ENCODE peak calls at places on chromosome 17, in ten cellular contexts. M, V, B, U, J, P, G, D, O and X are unnamed samples.

GRCh38 chr17:152860-153420 is 15.6 kb downstream of the SCGB1C2 start:
- DNase-seq in O (no peak), G (no peak), V (no peak), U (no peak), M (peak), P (no peak), D (no peak), B (no peak), J (no peak), X (peak)

GRCh38 chr17:31216053-31216751 is 80.8 kb downstream of the OMG start:
- DNase-seq in B (peak), P (no peak), V (no peak), M (no peak), D (peak), J (peak), U (peak), O (peak), G (peak), X (no peak)

GRCh38 chr17:9241371-9241712 is 220.0 kb downstream of the NTN1 start:
- DNase-seq in D (peak), B (peak), J (no peak), U (no peak), O (no peak), M (no peak), P (no peak), G (no peak), V (peak), X (no peak)

GRCh38 chr17:81253358-81254131 is 14.4 kb downstream of the NDUFAF8 start:
- DNase-seq in G (peak), O (no peak), P (peak), V (peak), J (peak), D (no peak), B (peak), M (no peak), U (peak), X (no peak)

GRCh38 chr17:6508519-6509294 is 47.6 kb downstream of the PITPNM3 start:
- DNase-seq in D (no peak), U (no peak), B (no peak), O (no peak), V (no peak), J (no peak), G (no peak), P (no peak), M (peak), X (no peak)

GRCh38 chr17:80795737-80796136 is 195.9 kb upstream of the CHMP6 start:
- DNase-seq in U (no peak), M (no peak), G (peak), J (no peak), O (no peak), V (no peak), P (peak), D (no peak), B (peak), X (no peak)

GRCh38 chr17:48869821-48870318 is 22.7 kb upstream of the ATP5MC1 start:
- DNase-seq in V (no peak), B (no peak), G (no peak), P (no peak), D (no peak), M (no peak), J (no peak), O (no peak), U (no peak), X (no peak)

GRCh38 chr17:28443901-28444638 is 29.4 kb upstream of the SLC13A2 start:
- DNase-seq in M (no peak), O (no peak), J (no peak), D (no peak), V (no peak), G (no peak), B (no peak), U (no peak), P (no peak), X (no peak)

GRCh38 chr17:21358185-21358584 is 18.0 kb upstream of the KCNJ12 start:
- DNase-seq in M (no peak), J (no peak), D (no peak), P (no peak), O (no peak), U (no peak), V (no peak), B (no peak), G (no peak), X (no peak)

GRCh38 chr17:83202002-83203000 is 122.9 kb downstream of the METRNL start:
- DNase-seq in U (no peak), G (no peak), O (no peak), J (no peak), M (peak), D (no peak), V (peak), P (no peak), B (no peak), X (no peak)

GRCh38 chr17:30340957-30341356 is 7.1 kb upstream of the TMIGD1 start:
- DNase-seq in O (no peak), P (no peak), M (no peak), U (no peak), V (no peak), J (no peak), B (no peak), G (peak), D (peak), X (no peak)

GRCh38 chr17:81665205-81666091 is 957 bp downstream of the OXLD1 start:
- DNase-seq in O (no peak), D (no peak), P (no peak), J (peak), G (peak), U (peak), M (peak), B (peak), V (no peak), X (peak)

GRCh38 chr17:38789185-38789584 is 10.2 kb downstream of the PIP4K2B start:
- DNase-seq in P (no peak), U (no peak), B (peak), O (no peak), V (no peak), G (peak), J (no peak), M (no peak), D (no peak), X (no peak)

GRCh38 chr17:28972437-28972836 is 21.1 kb upstream of the PHF12 start:
- DNase-seq in U (no peak), P (no peak), O (no peak), B (no peak), M (no peak), G (no peak), D (no peak), V (no peak), J (no peak), X (no peak)

GRCh38 chr17:40633871-40634270 is 13.7 kb downstream of the SMARCE1 start:
- DNase-seq in U (no peak), J (no peak), D (no peak), G (no peak), M (no peak), P (no peak), V (no peak), B (no peak), O (no peak), X (no peak)

GRCh38 chr17:31802502-31802901 is 56.5 kb downstream of the COPRS start:
- DNase-seq in G (peak), O (no peak), D (no peak), B (no peak), U (no peak), V (no peak), P (no peak), M (no peak), J (peak), X (peak)

GRCh38 chr17:41131979-41132378 is 8.0 kb upstream of the KRTAP4-12 start:
- DNase-seq in M (no peak), U (peak), V (no peak), O (no peak), J (peak), P (no peak), D (no peak), B (no peak), G (peak), X (no peak)

GRCh38 chr17:16427020-16427419 is 11.6 kb downstream of the TRPV2 start:
- DNase-seq in U (no peak), B (no peak), G (no peak), P (no peak), O (no peak), J (no peak), D (no peak), V (no peak), M (no peak), X (no peak)

GRCh38 chr17:17559164-17559563 is 32.3 kb downstream of the PEMT start:
- DNase-seq in D (no peak), U (no peak), G (no peak), J (no peak), O (no peak), V (no peak), B (no peak), P (no peak), M (no peak), X (no peak)

GRCh38 chr17:61574542-61575351 is 16.3 kb downstream of the NACA2 start:
- DNase-seq in J (peak), M (no peak), B (peak), U (peak), G (peak), P (no peak), O (no peak), D (peak), V (no peak), X (peak)

GRCh38 chr17:42329025-42329976 is 41.0 kb downstream of the STAT5A start:
- DNase-seq in J (peak), G (peak), O (peak), P (no peak), M (no peak), V (no peak), D (peak), U (peak), B (no peak), X (peak)

GRCh38 chr17:35855965-35856364 is 12.7 kb downstream of the HEATR9 start:
- DNase-seq in U (no peak), B (no peak), P (no peak), O (no peak), G (no peak), J (no peak), V (no peak), M (no peak), D (no peak), X (no peak)

GRCh38 chr17:56806949-56807348 is 26.8 kb downstream of the C17orf67 start:
- DNase-seq in G (peak), B (no peak), P (no peak), J (no peak), D (no peak), O (no peak), V (no peak), U (no peak), M (no peak), X (no peak)

GRCh38 chr17:8162232-8162996 is at the start of gene VAMP2:
- DNase-seq in M (peak), B (peak), G (peak), U (peak), V (peak), O (no peak), J (peak), P (peak), D (peak), X (peak)
- TF ChIP-seq CTCF in M (no peak), B (no peak), G (no peak), U (no peak), V (no peak), O (no peak), J (no peak), P (no peak), D (no peak), X (no peak)

GRCh38 chr17:1562178-1562643 is 381 bp downstream of the PITPNA start:
- DNase-seq in D (peak), O (no peak), J (no peak), V (no peak), G (peak), U (no peak), P (peak), B (peak), M (peak), X (no peak)
- TF ChIP-seq CTCF in D (no peak), O (no peak), J (no peak), V (no peak), G (no peak), U (no peak), P (no peak), B (no peak), M (no peak), X (peak)

DNA sequence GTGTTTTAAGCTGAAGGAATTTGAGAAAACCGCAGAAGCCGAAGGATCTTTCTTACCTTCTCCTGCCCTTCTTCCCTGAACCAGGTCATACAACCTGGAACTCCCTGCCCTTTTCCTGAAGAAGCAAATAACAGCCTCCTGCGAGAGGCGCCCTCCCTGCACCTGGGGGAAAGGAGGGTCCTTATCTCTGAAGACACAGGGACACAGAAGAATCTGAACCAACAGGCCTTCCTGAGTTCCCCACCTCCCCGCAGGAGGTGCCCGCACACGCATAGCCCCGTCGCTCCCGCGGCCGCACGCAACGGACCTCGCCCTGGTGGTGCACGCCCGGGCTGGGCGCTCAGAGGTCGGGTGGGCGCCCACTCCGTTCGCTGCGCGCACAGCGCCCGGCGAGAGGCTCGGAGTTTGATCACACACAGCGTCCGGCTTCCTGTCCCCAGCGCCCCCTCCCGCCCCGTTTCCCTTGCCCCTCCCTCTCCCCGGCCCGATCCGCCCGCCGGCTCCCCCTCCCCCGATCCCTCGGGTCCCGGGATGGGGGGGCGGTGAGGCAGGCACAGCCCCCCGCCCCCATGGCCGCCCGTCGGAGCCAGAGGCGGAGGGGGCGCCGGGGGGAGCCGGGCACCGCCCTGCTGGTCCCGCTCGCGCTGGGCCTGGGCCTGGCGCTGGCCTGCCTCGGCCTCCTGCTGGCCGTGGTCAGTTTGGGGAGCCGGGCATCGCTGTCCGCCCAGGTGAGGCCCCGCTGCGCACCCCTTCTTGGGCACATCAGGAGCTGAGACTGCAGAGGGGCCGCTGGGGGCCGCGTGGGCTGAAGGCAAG is at the start of gene TNFSF12:
- DNase-seq in U (peak), O (no peak), D (no peak), M (peak), G (peak), V (peak), P (peak), B (peak), J (peak), X (no peak)
- TF ChIP-seq CTCF in U (peak), O (no peak), D (peak), M (peak), G (no peak), V (peak), P (no peak), B (peak), J (peak), X (no peak)

DNA sequence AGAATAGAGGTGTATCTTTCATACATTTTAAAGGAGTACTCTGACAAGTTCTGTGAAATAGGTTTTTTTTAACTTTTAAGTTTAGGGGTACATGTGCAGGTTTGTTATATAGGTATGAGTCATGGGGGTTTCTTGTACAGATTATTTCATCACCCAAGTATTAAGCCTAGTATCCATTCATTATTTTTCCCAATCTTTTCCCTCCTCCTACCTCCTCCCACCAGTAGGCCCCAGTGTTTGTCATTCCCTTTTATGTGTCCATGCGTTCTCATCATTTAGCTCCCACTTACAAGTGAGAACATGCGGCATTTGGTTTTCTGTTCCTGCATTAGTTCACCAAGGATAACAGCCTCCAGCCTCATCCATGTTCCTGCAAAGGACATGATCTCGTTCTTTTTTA is 175.5 kb downstream of the CYB561 start:
- DNase-seq in M (no peak), O (no peak), P (no peak), J (no peak), B (no peak), V (no peak), U (peak), D (no peak), G (no peak), X (no peak)
- TF ChIP-seq CTCF in M (no peak), O (no peak), P (no peak), J (no peak), B (no peak), V (no peak), U (no peak), D (no peak), G (no peak), X (no peak)

GRCh38 chr17:75570034-75570676 is 17.4 kb upstream of the MYO15B start:
- DNase-seq in P (no peak), B (no peak), J (no peak), U (no peak), D (no peak), M (no peak), G (no peak), O (no peak), V (no peak), X (no peak)
- TF ChIP-seq CTCF in P (no peak), B (no peak), J (no peak), U (no peak), D (no peak), M (no peak), G (no peak), O (no peak), V (no peak), X (no peak)